ENCODE peak calls at places on chromosomes 2 and 18, in nine cellular contexts. One of them, this sample, is unnamed.
A peak's percentile ranks its signal among the peaks of the same experiment; 100 is the strongest.

GRCh38 chr18:54030434-54030833 is 194.0 kb downstream of the MBD2 start:
- DNase-seq in GM10248: no peak
- DNase-seq in Calu3: no peak
- DNase-seq in AG08395: no peak
- DNase-seq in NCI-H748 treated with DMSO at 0.1 percent for 48 hours: no peak
- DNase-seq in dorsolateral prefrontal cortex: no peak
- DNase-seq in neural crest cell: no peak
- DNase-seq in RKO: no peak
- DNase-seq in choroid plexus epithelial cell: no peak
- DNase-seq in this sample: no peak

GRCh38 chr2:240105982-240106381 is 30.1 kb downstream of the COPS9 start:
- DNase-seq in RKO: no peak
- DNase-seq in neural crest cell: no peak
- DNase-seq in choroid plexus epithelial cell: no peak
- DNase-seq in NCI-H748 treated with DMSO at 0.1 percent for 48 hours: no peak
- DNase-seq in GM10248: no peak
- DNase-seq in AG08395: no peak
- DNase-seq in Calu3: no peak
- DNase-seq in dorsolateral prefrontal cortex: no peak
- DNase-seq in this sample: no peak

GRCh38 chr18:11847811-11848210 is 3.4 kb upstream of the CHMP1B start:
- DNase-seq in GM10248: no peak
- DNase-seq in dorsolateral prefrontal cortex: no peak
- DNase-seq in RKO: no peak
- DNase-seq in neural crest cell: no peak
- DNase-seq in Calu3: no peak
- DNase-seq in choroid plexus epithelial cell: no peak
- DNase-seq in NCI-H748 treated with DMSO at 0.1 percent for 48 hours: no peak
- DNase-seq in AG08395: no peak
- DNase-seq in this sample: no peak

GRCh38 chr18:79802298-79802697 is 4.6 kb downstream of the KCNG2 start:
- DNase-seq in neural crest cell: no peak
- DNase-seq in choroid plexus epithelial cell: no peak
- DNase-seq in dorsolateral prefrontal cortex: peak; percentile 32
- DNase-seq in GM10248: no peak
- DNase-seq in Calu3: no peak
- DNase-seq in RKO: no peak
- DNase-seq in NCI-H748 treated with DMSO at 0.1 percent for 48 hours: no peak
- DNase-seq in AG08395: no peak
- DNase-seq in this sample: no peak

GRCh38 chr2:76050196-76050595 is 339.5 kb upstream of the GCFC2 start:
- DNase-seq in dorsolateral prefrontal cortex: no peak
- DNase-seq in NCI-H748 treated with DMSO at 0.1 percent for 48 hours: no peak
- DNase-seq in RKO: peak; percentile 27
- DNase-seq in Calu3: no peak
- DNase-seq in neural crest cell: no peak
- DNase-seq in choroid plexus epithelial cell: no peak
- DNase-seq in GM10248: no peak
- DNase-seq in AG08395: no peak
- DNase-seq in this sample: no peak

GRCh38 chr2:63658176-63658968 is 69.6 kb downstream of the MDH1 start:
- DNase-seq in GM10248: no peak
- DNase-seq in Calu3: no peak
- DNase-seq in NCI-H748 treated with DMSO at 0.1 percent for 48 hours: no peak
- DNase-seq in AG08395: peak; percentile 29
- DNase-seq in RKO: no peak
- DNase-seq in dorsolateral prefrontal cortex: no peak
- DNase-seq in choroid plexus epithelial cell: peak; percentile 29
- DNase-seq in neural crest cell: no peak
- DNase-seq in this sample: no peak

GRCh38 chr2:29010946-29011649 is 30.0 kb downstream of the TOGARAM2 start:
- DNase-seq in Calu3: no peak
- DNase-seq in RKO: no peak
- DNase-seq in neural crest cell: no peak
- DNase-seq in choroid plexus epithelial cell: peak; percentile 99
- DNase-seq in GM10248: no peak
- DNase-seq in AG08395: no peak
- DNase-seq in NCI-H748 treated with DMSO at 0.1 percent for 48 hours: no peak
- DNase-seq in dorsolateral prefrontal cortex: no peak
- DNase-seq in this sample: peak; percentile 29

GRCh38 chr2:70019096-70019495 is 57.7 kb upstream of the ASPRV1 start:
- DNase-seq in GM10248: no peak
- DNase-seq in AG08395: no peak
- DNase-seq in NCI-H748 treated with DMSO at 0.1 percent for 48 hours: no peak
- DNase-seq in choroid plexus epithelial cell: no peak
- DNase-seq in Calu3: no peak
- DNase-seq in dorsolateral prefrontal cortex: no peak
- DNase-seq in neural crest cell: no peak
- DNase-seq in RKO: no peak
- DNase-seq in this sample: no peak

GRCh38 chr18:67608909-67609308 is 92.4 kb upstream of the DSEL start:
- DNase-seq in choroid plexus epithelial cell: peak; percentile 38
- DNase-seq in NCI-H748 treated with DMSO at 0.1 percent for 48 hours: no peak
- DNase-seq in neural crest cell: no peak
- DNase-seq in AG08395: peak; percentile 48
- DNase-seq in RKO: no peak
- DNase-seq in Calu3: no peak
- DNase-seq in GM10248: no peak
- DNase-seq in dorsolateral prefrontal cortex: no peak
- DNase-seq in this sample: no peak

GRCh38 chr2:25505630-25506029 is 163.9 kb upstream of the DNMT3A start:
- DNase-seq in NCI-H748 treated with DMSO at 0.1 percent for 48 hours: no peak
- DNase-seq in dorsolateral prefrontal cortex: no peak
- DNase-seq in GM10248: no peak
- DNase-seq in AG08395: no peak
- DNase-seq in choroid plexus epithelial cell: peak; percentile 37
- DNase-seq in neural crest cell: no peak
- DNase-seq in Calu3: no peak
- DNase-seq in RKO: peak; percentile 55
- DNase-seq in this sample: no peak

GRCh38 chr2:70607121-70607551 is 53.5 kb upstream of the TGFA start:
- DNase-seq in NCI-H748 treated with DMSO at 0.1 percent for 48 hours: no peak
- DNase-seq in AG08395: peak; percentile 44
- DNase-seq in choroid plexus epithelial cell: no peak
- DNase-seq in GM10248: no peak
- DNase-seq in RKO: no peak
- DNase-seq in Calu3: no peak
- DNase-seq in neural crest cell: no peak
- DNase-seq in dorsolateral prefrontal cortex: no peak
- DNase-seq in this sample: no peak

GRCh38 chr2:179129574-179130238 is 79.8 kb upstream of the CCDC141 start:
- DNase-seq in RKO: peak; percentile 21
- DNase-seq in AG08395: peak; percentile 13
- DNase-seq in Calu3: no peak
- DNase-seq in dorsolateral prefrontal cortex: no peak
- DNase-seq in NCI-H748 treated with DMSO at 0.1 percent for 48 hours: peak; percentile 40
- DNase-seq in neural crest cell: no peak
- DNase-seq in choroid plexus epithelial cell: peak; percentile 51
- DNase-seq in GM10248: peak; percentile 24
- DNase-seq in this sample: peak; percentile 50

GRCh38 chr2:54267577-54267976 is 11.5 kb upstream of the TSPYL6 start:
- DNase-seq in choroid plexus epithelial cell: peak; percentile 55
- DNase-seq in dorsolateral prefrontal cortex: no peak
- DNase-seq in RKO: no peak
- DNase-seq in AG08395: no peak
- DNase-seq in NCI-H748 treated with DMSO at 0.1 percent for 48 hours: no peak
- DNase-seq in neural crest cell: no peak
- DNase-seq in Calu3: no peak
- DNase-seq in GM10248: no peak
- DNase-seq in this sample: no peak

GRCh38 chr2:165408191-165408590 is 61.3 kb upstream of the CSRNP3 start:
- DNase-seq in Calu3: no peak
- DNase-seq in choroid plexus epithelial cell: no peak
- DNase-seq in neural crest cell: no peak
- DNase-seq in GM10248: no peak
- DNase-seq in RKO: no peak
- DNase-seq in AG08395: no peak
- DNase-seq in NCI-H748 treated with DMSO at 0.1 percent for 48 hours: no peak
- DNase-seq in dorsolateral prefrontal cortex: no peak
- DNase-seq in this sample: no peak

GRCh38 chr2:224038830-224039079 is 331 bp downstream of the SERPINE2 start:
- DNase-seq in Calu3: no peak
- DNase-seq in RKO: no peak
- DNase-seq in dorsolateral prefrontal cortex: no peak
- DNase-seq in choroid plexus epithelial cell: no peak
- DNase-seq in GM10248: no peak
- DNase-seq in neural crest cell: no peak
- DNase-seq in AG08395: no peak
- DNase-seq in NCI-H748 treated with DMSO at 0.1 percent for 48 hours: no peak
- DNase-seq in this sample: no peak

GRCh38 chr2:153235516-153235915 is 243.0 kb downstream of the RPRM start:
- DNase-seq in RKO: no peak
- DNase-seq in neural crest cell: no peak
- DNase-seq in choroid plexus epithelial cell: no peak
- DNase-seq in NCI-H748 treated with DMSO at 0.1 percent for 48 hours: no peak
- DNase-seq in Calu3: no peak
- DNase-seq in GM10248: no peak
- DNase-seq in AG08395: no peak
- DNase-seq in dorsolateral prefrontal cortex: no peak
- DNase-seq in this sample: peak; percentile 49

GRCh38 chr2:127084611-127085031 is 22.3 kb downstream of the BIN1 start:
- DNase-seq in Calu3: peak; percentile 18
- DNase-seq in AG08395: no peak
- DNase-seq in RKO: no peak
- DNase-seq in dorsolateral prefrontal cortex: no peak
- DNase-seq in choroid plexus epithelial cell: no peak
- DNase-seq in GM10248: no peak
- DNase-seq in neural crest cell: no peak
- DNase-seq in NCI-H748 treated with DMSO at 0.1 percent for 48 hours: no peak
- DNase-seq in this sample: no peak

GRCh38 chr2:239833728-239834109 is 191.4 kb downstream of the NDUFA10 start:
- DNase-seq in neural crest cell: no peak
- DNase-seq in choroid plexus epithelial cell: no peak
- DNase-seq in NCI-H748 treated with DMSO at 0.1 percent for 48 hours: no peak
- DNase-seq in GM10248: no peak
- DNase-seq in dorsolateral prefrontal cortex: no peak
- DNase-seq in RKO: no peak
- DNase-seq in Calu3: no peak
- DNase-seq in AG08395: no peak
- DNase-seq in this sample: no peak

GRCh38 chr2:202115385-202116060 is 42.5 kb downstream of the KIAA2012 start:
- DNase-seq in Calu3: no peak
- DNase-seq in GM10248: no peak
- DNase-seq in choroid plexus epithelial cell: peak; percentile 90
- DNase-seq in RKO: no peak
- DNase-seq in dorsolateral prefrontal cortex: no peak
- DNase-seq in neural crest cell: no peak
- DNase-seq in AG08395: peak; percentile 72
- DNase-seq in NCI-H748 treated with DMSO at 0.1 percent for 48 hours: no peak
- DNase-seq in this sample: no peak

GRCh38 chr2:202022755-202023154 is 10.9 kb upstream of the FZD7 start:
- DNase-seq in Calu3: no peak
- DNase-seq in RKO: no peak
- DNase-seq in GM10248: no peak
- DNase-seq in NCI-H748 treated with DMSO at 0.1 percent for 48 hours: peak; percentile 88
- DNase-seq in choroid plexus epithelial cell: no peak
- DNase-seq in AG08395: no peak
- DNase-seq in neural crest cell: no peak
- DNase-seq in dorsolateral prefrontal cortex: no peak
- DNase-seq in this sample: no peak

GRCh38 chr2:32425719-32426141 is 68.9 kb downstream of the BIRC6 start:
- DNase-seq in Calu3: no peak
- DNase-seq in neural crest cell: no peak
- DNase-seq in dorsolateral prefrontal cortex: no peak
- DNase-seq in RKO: no peak
- DNase-seq in choroid plexus epithelial cell: peak; percentile 64
- DNase-seq in AG08395: peak; percentile 74
- DNase-seq in NCI-H748 treated with DMSO at 0.1 percent for 48 hours: no peak
- DNase-seq in GM10248: no peak
- DNase-seq in this sample: no peak